ENCODE peak calls at places on chromosomes 16 and 17, in seven cellular contexts. R, E, S, N, Y, A and K are unnamed samples.

GRCh38 chr17:60525347-60525623 is 757 bp downstream of the APPBP2 start:
- DNase-seq in R (peak), E (no peak), S (no peak), N (no peak), Y (no peak), A (no peak), K (no peak)

GRCh38 chr16:78503501-78504110 is 404.2 kb downstream of the WWOX start:
- DNase-seq in R (peak), E (peak), S (peak), N (peak), Y (no peak), A (no peak), K (no peak)

GRCh38 chr16:23663918-23664317 is 14.8 kb upstream of the PLK1 start:
- DNase-seq in R (no peak), E (no peak), S (no peak), N (no peak), Y (no peak), A (no peak), K (no peak)

GRCh38 chr16:1033128-1033679 is 39.3 kb upstream of the SSTR5 start:
- DNase-seq in R (no peak), E (no peak), S (no peak), N (no peak), Y (no peak), A (no peak), K (no peak)

GRCh38 chr16:8741636-8742427 is 55.6 kb downstream of the TMEM186 start:
- DNase-seq in R (no peak), E (no peak), S (no peak), N (no peak), Y (no peak), A (no peak), K (no peak)

GRCh38 chr17:43803758-43804157 is 23.5 kb downstream of the CFAP97D1 start:
- DNase-seq in R (no peak), E (no peak), S (no peak), N (no peak), Y (no peak), A (no peak), K (no peak)

GRCh38 chr16:47460301-47460754 is 535 bp downstream of the ITFG1 start:
- DNase-seq in R (no peak), E (no peak), S (no peak), N (no peak), Y (no peak), A (no peak), K (no peak)

GRCh38 chr17:2191227-2191626 is 112.4 kb downstream of the SMG6 start:
- DNase-seq in R (no peak), E (no peak), S (no peak), N (no peak), Y (no peak), A (no peak), K (no peak)

GRCh38 chr16:68732068-68732680 is 4.9 kb upstream of the CDH1 start:
- DNase-seq in R (no peak), E (no peak), S (peak), N (peak), Y (no peak), A (peak), K (no peak)

GRCh38 chr17:37830151-37830993 is 85.5 kb upstream of the HNF1B start:
- DNase-seq in R (no peak), E (no peak), S (no peak), N (no peak), Y (no peak), A (no peak), K (no peak)

GRCh38 chr16:1530883-1531637 is 2.4 kb upstream of the TMEM204 start:
- DNase-seq in R (peak), E (peak), S (no peak), N (no peak), Y (no peak), A (peak), K (peak)

GRCh38 chr16:16147316-16147999 is 75.8 kb downstream of the ABCC6 start:
- DNase-seq in R (no peak), E (no peak), S (no peak), N (no peak), Y (no peak), A (peak), K (no peak)

GRCh38 chr16:67594956-67595355 is 32.6 kb downstream of the CTCF start:
- DNase-seq in R (peak), E (no peak), S (no peak), N (no peak), Y (no peak), A (no peak), K (no peak)

GRCh38 chr17:3804503-3804931 is 3.5 kb upstream of the ITGAE start:
- DNase-seq in R (no peak), E (no peak), S (no peak), N (no peak), Y (no peak), A (no peak), K (no peak)

GRCh38 chr17:9237661-9238301 is 216.5 kb downstream of the NTN1 start:
- DNase-seq in R (no peak), E (no peak), S (no peak), N (no peak), Y (no peak), A (peak), K (no peak)

GRCh38 chr17:9240659-9241370 is 219.5 kb downstream of the NTN1 start:
- DNase-seq in R (peak), E (peak), S (peak), N (no peak), Y (peak), A (peak), K (no peak)

GRCh38 chr17:9238340-9239259 is 217.3 kb downstream of the NTN1 start:
- DNase-seq in R (no peak), E (no peak), S (no peak), N (no peak), Y (no peak), A (peak), K (no peak)

GRCh38 chr17:9239821-9240658 is 218.7 kb downstream of the NTN1 start:
- DNase-seq in R (peak), E (peak), S (peak), N (peak), Y (peak), A (peak), K (no peak)

GRCh38 chr17:9239260-9239820 is 218.0 kb downstream of the NTN1 start:
- DNase-seq in R (no peak), E (no peak), S (peak), N (no peak), Y (no peak), A (peak), K (no peak)
- H3K4me3 ChIP-seq in R (no peak), E (peak), S (peak), N (no peak), Y (peak), A (peak), K (peak)

GRCh38 chr17:76000755-76001521 is at the start of gene CDK3:
- DNase-seq in R (no peak), E (no peak), S (no peak), N (no peak), Y (no peak), A (peak), K (no peak)
- TF ChIP-seq CTCF in R (no peak), E (no peak), S (no peak), N (peak), Y (no peak), A (no peak), K (no peak)

DNA sequence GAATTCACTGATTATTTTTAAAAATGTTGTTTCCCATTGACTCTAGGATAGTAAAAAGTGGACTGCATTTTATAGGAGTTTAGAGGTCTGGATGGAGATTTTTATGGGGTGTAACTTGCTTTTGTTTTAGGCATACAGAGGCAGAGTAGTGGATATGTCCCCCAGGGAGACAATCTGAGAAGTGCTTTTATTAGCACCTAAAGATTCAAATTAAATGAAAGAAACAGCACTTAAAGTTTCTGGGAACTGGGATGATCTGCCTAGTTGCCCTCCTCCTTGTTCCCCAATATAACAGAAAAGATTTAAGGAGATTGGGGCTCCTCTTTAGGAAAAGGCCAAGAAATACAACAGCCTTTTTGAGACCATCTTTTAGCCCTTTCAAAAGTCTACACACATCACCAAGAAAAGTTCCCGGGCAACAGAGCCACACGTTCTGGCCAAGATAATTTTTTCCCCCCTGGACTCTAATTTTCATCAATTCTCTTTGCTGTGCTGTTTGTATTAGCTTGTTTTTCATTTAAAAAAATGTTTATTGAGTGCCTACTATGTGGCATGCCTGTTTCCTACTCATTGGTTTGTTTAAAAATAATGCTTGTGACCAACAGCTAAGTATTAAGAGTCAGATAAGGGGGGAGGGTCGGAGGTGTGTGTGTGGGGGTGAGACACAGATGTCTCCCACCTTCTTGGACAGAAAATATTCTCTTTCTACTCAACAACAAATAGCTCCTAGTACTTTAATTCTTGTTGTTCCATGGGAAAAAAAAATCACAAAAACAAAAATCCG is 2.4 kb upstream of the IGF2BP1 start:
- DNase-seq in R (no peak), E (no peak), S (no peak), N (no peak), Y (no peak), A (no peak), K (no peak)
- H3K4me3 ChIP-seq in R (no peak), E (no peak), S (no peak), N (no peak), Y (no peak), A (no peak), K (no peak)

GRCh38 chr16:88925540-88925887 is 51.5 kb downstream of the CBFA2T3 start:
- DNase-seq in R (no peak), E (no peak), S (no peak), N (no peak), Y (no peak), A (no peak), K (no peak)

GRCh38 chr16:88924834-88925539 is 52.0 kb downstream of the CBFA2T3 start:
- DNase-seq in R (peak), E (peak), S (no peak), N (peak), Y (no peak), A (no peak), K (peak)

GRCh38 chr16:88923450-88923849 is 53.6 kb downstream of the CBFA2T3 start:
- DNase-seq in R (no peak), E (no peak), S (no peak), N (no peak), Y (no peak), A (no peak), K (no peak)

GRCh38 chr16:88922826-88923410 is 54.1 kb downstream of the CBFA2T3 start:
- DNase-seq in R (no peak), E (no peak), S (no peak), N (no peak), Y (no peak), A (no peak), K (no peak)

GRCh38 chr16:88923926-88924833 is 52.8 kb downstream of the CBFA2T3 start:
- DNase-seq in R (no peak), E (no peak), S (no peak), N (peak), Y (no peak), A (no peak), K (no peak)
- TF ChIP-seq CTCF in R (no peak), E (no peak), S (no peak), N (no peak), Y (no peak), A (no peak), K (no peak)

GRCh38 chr17:67491009-67491677 is 114.1 kb downstream of the PITPNC1 start:
- DNase-seq in R (peak), E (peak), S (peak), N (peak), Y (peak), A (peak), K (peak)
- H3K4me3 ChIP-seq in R (peak), E (no peak), S (no peak), N (peak), Y (peak), A (peak), K (peak)

GRCh38 chr17:80803451-80804428 is 187.9 kb upstream of the CHMP6 start:
- DNase-seq in R (no peak), E (peak), S (no peak), N (no peak), Y (no peak), A (peak), K (no peak)

GRCh38 chr17:80798595-80799552 is 192.8 kb upstream of the CHMP6 start:
- DNase-seq in R (no peak), E (no peak), S (no peak), N (no peak), Y (no peak), A (peak), K (no peak)

GRCh38 chr17:80799553-80800403 is 191.9 kb upstream of the CHMP6 start:
- DNase-seq in R (no peak), E (no peak), S (no peak), N (no peak), Y (no peak), A (peak), K (no peak)

GRCh38 chr17:80802626-80803450 is 188.8 kb upstream of the CHMP6 start:
- DNase-seq in R (no peak), E (no peak), S (no peak), N (no peak), Y (no peak), A (peak), K (no peak)

GRCh38 chr17:80800775-80801391 is 190.8 kb upstream of the CHMP6 start:
- DNase-seq in R (no peak), E (no peak), S (no peak), N (no peak), Y (no peak), A (peak), K (no peak)
- TF ChIP-seq CTCF in R (no peak), E (no peak), S (no peak), N (no peak), Y (no peak), A (no peak), K (no peak)

DNA sequence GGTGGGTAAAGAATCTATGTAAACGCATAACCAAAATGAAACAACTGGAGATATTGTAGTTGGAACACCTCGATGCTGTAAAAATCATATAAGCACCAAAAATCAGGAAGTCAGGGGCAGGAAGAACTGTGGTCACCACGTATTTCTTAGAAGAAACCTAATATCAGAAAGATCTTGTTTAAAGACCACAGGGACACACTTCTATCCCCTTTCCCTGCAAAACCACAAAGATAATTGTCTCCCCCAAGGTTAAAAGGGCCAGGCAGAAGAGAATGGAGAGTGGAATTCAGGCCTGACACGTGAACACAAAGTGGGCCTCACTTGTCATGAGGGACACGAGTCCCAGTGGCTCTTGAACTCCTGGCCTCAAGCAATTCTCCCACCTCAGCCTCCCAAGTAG is 68.1 kb downstream of the GSG1L start:
- DNase-seq in R (no peak), E (no peak), S (no peak), N (no peak), Y (no peak), A (no peak), K (no peak)
- H3K4me3 ChIP-seq in R (no peak), E (no peak), S (no peak), N (no peak), Y (no peak), A (no peak), K (no peak)

GRCh38 chr17:54882371-54882770 is 18.3 kb upstream of the TOM1L1 start:
- DNase-seq in R (no peak), E (no peak), S (no peak), N (no peak), Y (no peak), A (no peak), K (no peak)
- TF ChIP-seq CTCF in R (no peak), E (no peak), S (no peak), N (no peak), Y (no peak), A (no peak), K (no peak)

GRCh38 chr17:62094175-62094574 is 29.1 kb upstream of the MED13 start:
- DNase-seq in R (peak), E (no peak), S (no peak), N (no peak), Y (no peak), A (no peak), K (no peak)
- H3K4me3 ChIP-seq in R (no peak), E (no peak), S (no peak), N (no peak), Y (no peak), A (no peak), K (no peak)

DNA sequence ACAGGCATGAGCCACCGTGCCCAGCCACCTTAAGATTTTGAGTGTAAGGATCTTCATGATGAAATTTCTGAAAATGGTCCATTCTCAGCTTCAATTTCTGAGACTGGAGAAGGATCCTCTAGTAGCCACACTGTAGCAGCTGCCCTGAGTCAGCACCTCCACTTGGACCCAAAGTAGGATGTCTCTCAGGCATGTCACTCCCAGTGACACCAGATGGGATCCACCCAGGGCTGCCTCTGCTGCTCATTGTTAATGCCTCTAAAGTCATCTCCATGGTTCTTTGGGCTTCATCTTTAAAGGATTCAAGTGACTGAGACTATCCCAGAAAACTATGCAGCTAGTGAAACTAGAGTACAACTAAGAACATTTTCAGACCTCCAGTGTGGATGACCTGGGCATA is 7.9 kb downstream of the PLD6 start:
- DNase-seq in R (no peak), E (no peak), S (no peak), N (no peak), Y (no peak), A (no peak), K (no peak)
- TF ChIP-seq CTCF in R (no peak), E (no peak), S (no peak), N (no peak), Y (no peak), A (no peak), K (no peak)